ENCODE peak calls at places on chromosome 1, in nine cellular contexts. R is right lobe of liver, X is ovary, S is lower leg skin, O is A549, G is IMR-90, Y is sigmoid colon, U is GM12892, Z is H54. A is an unnamed sample.

GRCh38 chr1:234862944-234863515 is 253.1 kb upstream of the IRF2BP2 start:
- DNase-seq in R (peak; percentile 66), X (peak; percentile 57), S (peak; percentile 95), O (no peak), G (peak; percentile 68), Y (peak; percentile 92), U (no peak), Z (no peak), A (peak; percentile 64)

GRCh38 chr1:34884961-34885360 is 25.4 kb upstream of the SMIM12 start:
- DNase-seq in R (no peak), X (no peak), S (no peak), O (peak; percentile 32), G (no peak), Y (no peak), U (no peak), Z (no peak), A (no peak)

GRCh38 chr1:66261370-66261769 is 272.6 kb upstream of the SGIP1 start:
- DNase-seq in R (no peak), X (no peak), S (no peak), O (no peak), G (no peak), Y (no peak), U (no peak), Z (no peak), A (no peak)

GRCh38 chr1:164360265-164360664 is 198.7 kb upstream of the PBX1 start:
- DNase-seq in R (no peak), X (no peak), S (no peak), O (no peak), G (no peak), Y (no peak), U (no peak), Z (no peak), A (no peak)

GRCh38 chr1:99956755-99957154 is 13.0 kb upstream of the SLC35A3 start:
- DNase-seq in R (no peak), X (no peak), S (no peak), O (no peak), G (peak; percentile 19), Y (no peak), U (no peak), Z (no peak), A (no peak)

GRCh38 chr1:172549621-172550280 is 16.8 kb downstream of the SUCO start:
- DNase-seq in R (no peak), X (no peak), S (no peak), O (no peak), G (no peak), Y (no peak), U (no peak), Z (no peak), A (no peak)

GRCh38 chr1:2950926-2951305 is 70.4 kb upstream of the ACTRT2 start:
- DNase-seq in R (peak; percentile 7), X (no peak), S (no peak), O (no peak), G (no peak), Y (peak; percentile 47), U (no peak), Z (no peak), A (no peak)

GRCh38 chr1:15557594-15557993 is 27.3 kb downstream of the AGMAT start:
- DNase-seq in R (no peak), X (no peak), S (peak; percentile 15), O (no peak), G (peak; percentile 10), Y (no peak), U (no peak), Z (no peak), A (peak; percentile 30)

GRCh38 chr1:226973898-226974543 is 33.9 kb downstream of the COQ8A start:
- DNase-seq in R (no peak), X (peak; percentile 87), S (peak; percentile 88), O (no peak), G (peak; percentile 24), Y (peak; percentile 91), U (no peak), Z (no peak), A (no peak)

GRCh38 chr1:94011709-94012590 is 102.7 kb upstream of the GCLM start:
- DNase-seq in R (no peak), X (no peak), S (no peak), O (no peak), G (peak; percentile 24), Y (no peak), U (no peak), Z (no peak), A (peak; percentile 74)

GRCh38 chr1:214546886-214547641 is 4.3 kb downstream of the PTPN14 start:
- DNase-seq in R (no peak), X (no peak), S (no peak), O (no peak), G (no peak), Y (no peak), U (no peak), Z (no peak), A (no peak)

GRCh38 chr1:203354246-203354645 is 3.3 kb upstream of the FMOD start:
- DNase-seq in R (no peak), X (no peak), S (no peak), O (no peak), G (peak; percentile 90), Y (peak; percentile 64), U (no peak), Z (no peak), A (no peak)

GRCh38 chr1:29849038-29849750 is 612.9 kb downstream of the PTPRU start:
- DNase-seq in R (no peak), X (no peak), S (peak; percentile 60), O (no peak), G (peak; percentile 17), Y (no peak), U (no peak), Z (peak; percentile 4), A (peak; percentile 55)

GRCh38 chr1:240878631-240879030 is 266.7 kb upstream of the GREM2 start:
- DNase-seq in R (no peak), X (no peak), S (no peak), O (no peak), G (no peak), Y (no peak), U (no peak), Z (no peak), A (no peak)

DNA sequence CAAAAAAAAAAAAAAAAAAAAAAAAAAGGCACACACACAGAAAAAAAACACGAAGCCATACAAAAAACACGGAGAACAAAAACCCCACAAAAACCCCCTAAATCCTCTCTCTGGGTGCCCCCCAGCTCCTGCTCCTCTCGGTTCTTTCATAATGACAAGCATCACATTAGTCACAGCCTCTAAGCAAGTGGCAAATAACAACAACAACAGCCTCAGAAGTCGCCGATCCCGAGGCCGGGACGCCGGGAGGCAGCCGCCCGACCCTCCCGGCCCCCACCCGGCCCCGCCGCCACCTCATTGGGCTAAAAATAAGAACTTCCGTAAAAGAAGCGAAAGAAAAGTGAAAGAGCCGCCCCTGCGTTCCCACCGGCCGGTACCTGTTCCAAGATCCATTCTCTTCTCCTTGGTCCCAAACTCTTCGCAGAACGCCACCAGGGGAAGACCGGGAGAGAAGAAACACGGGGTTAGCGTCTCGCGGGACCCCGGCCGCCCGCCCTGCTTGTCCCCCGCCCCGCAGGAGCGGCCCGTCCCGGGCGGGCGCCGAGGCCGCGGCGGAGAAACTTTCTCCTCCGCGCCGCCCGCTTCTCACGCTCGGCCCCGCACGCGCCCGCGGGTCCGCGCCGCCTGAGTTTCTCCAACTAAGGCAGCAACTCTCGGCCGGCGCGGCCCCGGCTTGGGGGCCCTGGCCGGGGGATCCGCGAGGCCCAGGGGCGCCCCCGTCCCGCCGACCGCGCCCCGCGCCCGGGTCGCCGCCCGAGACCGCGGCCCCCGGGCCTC is 102.8 kb downstream of the CASZ1 start:
- DNase-seq in R (no peak), X (no peak), S (no peak), O (peak; percentile 28), G (no peak), Y (no peak), U (peak; percentile 62), Z (peak; percentile 51), A (peak; percentile 76)
- TF ChIP-seq POLR2A in R (no peak), X (no peak), S (no peak), O (no peak), G (no peak), Y (no peak), U (no peak), Z (no peak), A (no peak)

GRCh38 chr1:167221126-167221803 is 579 bp downstream of the POU2F1 start:
- DNase-seq in R (no peak), X (peak; percentile 30), S (peak; percentile 88), O (no peak), G (no peak), Y (no peak), U (peak; percentile 9), Z (peak; percentile 5), A (peak; percentile 22)
- TF ChIP-seq POLR2A in R (peak; percentile 7), X (no peak), S (no peak), O (peak; percentile 0), G (no peak), Y (no peak), U (no peak), Z (no peak), A (no peak)

DNA sequence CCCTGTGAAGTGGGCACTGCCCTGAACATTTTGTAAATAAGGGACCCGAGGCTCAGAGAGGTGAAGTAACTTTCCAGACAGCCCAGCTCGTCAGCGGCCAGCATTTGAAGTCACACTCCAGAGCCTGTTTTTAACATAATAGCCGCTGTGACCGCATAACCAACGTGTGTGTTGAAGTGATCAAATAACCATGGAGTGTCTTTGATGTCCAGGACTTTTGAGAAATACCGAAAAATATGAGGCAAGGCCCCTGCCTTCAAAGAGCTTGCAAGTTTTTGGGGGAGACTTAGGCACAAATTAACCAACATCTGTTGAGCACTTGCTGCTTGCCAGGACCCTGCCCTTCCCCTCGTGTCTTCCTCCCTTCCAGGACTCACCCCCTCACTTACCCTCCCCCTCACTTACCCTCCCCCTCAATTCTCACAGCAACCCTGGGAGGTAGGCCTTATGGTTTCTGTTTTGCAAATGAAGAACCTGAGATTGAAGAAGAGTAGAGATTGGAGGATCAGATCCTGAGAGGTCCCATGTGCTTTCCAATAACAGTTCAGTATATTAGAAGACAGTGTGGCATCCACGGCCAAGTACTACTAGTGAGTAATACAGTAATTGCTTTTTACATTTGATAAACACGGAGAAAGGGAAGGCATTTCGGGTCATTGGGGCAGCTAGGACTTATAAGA is 1.3 kb upstream of the SLC16A1 start:
- DNase-seq in R (no peak), X (peak; percentile 38), S (no peak), O (peak; percentile 44), G (peak; percentile 95), Y (peak; percentile 70), U (peak; percentile 57), Z (peak; percentile 62), A (peak; percentile 46)
- TF ChIP-seq POLR2A in R (no peak), X (no peak), S (no peak), O (no peak), G (no peak), Y (no peak), U (peak; percentile 17), Z (no peak), A (no peak)

GRCh38 chr1:207904377-207904902 is 6.5 kb downstream of the CD34 start:
- DNase-seq in R (no peak), X (no peak), S (no peak), O (no peak), G (no peak), Y (no peak), U (no peak), Z (no peak), A (no peak)

GRCh38 chr1:207902566-207902965 is 8.4 kb downstream of the CD34 start:
- DNase-seq in R (no peak), X (peak; percentile 12), S (no peak), O (no peak), G (no peak), Y (no peak), U (no peak), Z (no peak), A (no peak)

GRCh38 chr1:207903053-207903452 is 7.9 kb downstream of the CD34 start:
- DNase-seq in R (no peak), X (peak; percentile 3), S (no peak), O (no peak), G (no peak), Y (no peak), U (no peak), Z (no peak), A (no peak)

GRCh38 chr1:207901041-207901653 is 9.8 kb downstream of the CD34 start:
- DNase-seq in R (no peak), X (no peak), S (no peak), O (no peak), G (no peak), Y (no peak), U (no peak), Z (no peak), A (no peak)

GRCh38 chr1:207903767-207904166 is 7.2 kb downstream of the CD34 start:
- DNase-seq in R (no peak), X (no peak), S (no peak), O (no peak), G (no peak), Y (no peak), U (no peak), Z (no peak), A (no peak)
- TF ChIP-seq POLR2A in R (no peak), X (no peak), S (no peak), O (no peak), G (no peak), Y (no peak), U (no peak), Z (no peak), A (no peak)